ENCODE peak calls at places on chromosomes 1 and 21, in ten cellular contexts. M is NT2/D1; B is activated naive CD4-positive, alpha-beta T cell; K is psoas muscle; T is AG08396; N is A673; J is CD4-positive, CD25-positive, alpha-beta regulatory T cell; R is T-helper 1 cell; G is SHP77; L is IMR-90. C is an unnamed sample.

GRCh38 chr1:240149488-240150094 is 57.9 kb downstream of the FMN2 start:
- DNase-seq in K (no peak), M (peak), N (peak), J (peak), T (peak), L (peak), G (peak), B (no peak), R (no peak), C (no peak)

GRCh38 chr1:178492341-178492740 is 4.4 kb downstream of the CLEC20A start:
- DNase-seq in B (no peak), L (no peak), G (no peak), K (no peak), T (no peak), J (no peak), M (no peak), N (no peak), R (no peak), C (no peak)

GRCh38 chr1:116373451-116374339 is 651 bp downstream of the ATP1A1 start:
- DNase-seq in N (peak), T (peak), M (peak), K (peak), R (peak), L (peak), G (peak), J (peak), B (peak), C (peak)

GRCh38 chr1:29180497-29181412 is 945 bp downstream of the SRSF4 start:
- DNase-seq in G (no peak), L (no peak), R (no peak), B (no peak), M (no peak), N (no peak), T (no peak), K (no peak), J (peak), C (no peak)

GRCh38 chr21:46038871-46039397 is 57.4 kb downstream of the COL6A1 start:
- DNase-seq in T (peak), L (peak), J (no peak), G (no peak), M (no peak), N (no peak), K (peak), R (no peak), B (no peak), C (no peak)

GRCh38 chr1:89878256-89878655 is 57.4 kb downstream of the LRRC8D start:
- DNase-seq in T (no peak), G (no peak), K (no peak), R (no peak), L (no peak), B (no peak), J (no peak), N (no peak), M (no peak), C (no peak)

GRCh38 chr1:73948021-73948420 is 250.0 kb downstream of the LRRIQ3 start:
- DNase-seq in G (no peak), T (no peak), R (no peak), N (peak), K (no peak), J (no peak), B (no peak), M (no peak), L (no peak), C (no peak)

GRCh38 chr1:116826818-116827606 is 72.8 kb downstream of the CD2 start:
- DNase-seq in G (peak), R (no peak), J (peak), M (no peak), T (no peak), K (no peak), N (peak), B (no peak), L (peak), C (no peak)

GRCh38 chr1:170959385-170959784 is 24.1 kb downstream of the MROH9 start:
- DNase-seq in T (peak), M (no peak), J (no peak), K (no peak), N (no peak), R (no peak), B (no peak), G (no peak), L (peak), C (no peak)

GRCh38 chr21:46540087-46540710 is 64.7 kb downstream of the S100B start:
- DNase-seq in G (no peak), N (no peak), B (no peak), K (peak), M (no peak), J (no peak), R (no peak), L (no peak), T (no peak), C (peak)

C was measured in natural killer cell.